ENCODE peak calls at places on chromosomes 1 and 21, in six cellular contexts. M is cardiac fibroblast, D is fibroblast of mammary gland, Z is ovary, N is NCI-H524 treated with DMSO at 0.1 percent for 48 hours, A is NCI-H446. E is an unnamed sample.
A peak's percentile ranks its signal among the peaks of the same experiment; 100 is the strongest.

GRCh38 chr1:48082271-48082925 is 85.2 kb upstream of the TRABD2B start:
- DNase-seq in D (no peak), M (no peak), N (no peak), Z (no peak), A (no peak), E (no peak)

GRCh38 chr1:66335859-66336640 is 197.9 kb upstream of the SGIP1 start:
- DNase-seq in Z (no peak), N (no peak), A (no peak), D (peak; percentile 51), M (peak; percentile 94), E (peak; percentile 87)

GRCh38 chr1:204975568-204976235 is 67.3 kb upstream of the CNTN2 start:
- DNase-seq in N (no peak), M (peak; percentile 61), Z (peak; percentile 56), D (peak; percentile 41), A (peak; percentile 48), E (no peak)

GRCh38 chr21:33402011-33402979 is 918 bp upstream of the IFNGR2 start:
- DNase-seq in N (no peak), D (peak; percentile 82), A (no peak), M (peak; percentile 85), Z (peak; percentile 72), E (peak; percentile 65)

GRCh38 chr1:3664700-3665375 is 12.5 kb downstream of the TP73 start:
- DNase-seq in D (no peak), Z (no peak), A (no peak), N (no peak), M (no peak), E (no peak)

GRCh38 chr1:240599299-240599698 is 12.7 kb downstream of the GREM2 start:
- DNase-seq in D (no peak), A (no peak), N (no peak), M (no peak), Z (no peak), E (no peak)

GRCh38 chr1:39528082-39528481 is 36.6 kb downstream of the BMP8A start:
- DNase-seq in N (no peak), Z (no peak), M (no peak), D (no peak), A (no peak), E (no peak)

GRCh38 chr21:25313891-25314646 is 293.2 kb downstream of the MRPL39 start:
- DNase-seq in D (peak; percentile 66), A (peak; percentile 16), M (peak; percentile 51), N (peak; percentile 12), Z (no peak), E (no peak)

GRCh38 chr1:51422367-51423097 is 92.2 kb upstream of the TTC39A start:
- DNase-seq in D (no peak), M (no peak), N (no peak), Z (no peak), A (no peak), E (no peak)

GRCh38 chr21:31142600-31142999 is 104.3 kb upstream of the KRTAP19-8 start:
- DNase-seq in A (no peak), M (no peak), D (no peak), N (no peak), Z (no peak), E (no peak)

GRCh38 chr1:210688482-210689233 is 360.0 kb downstream of the HHAT start:
- DNase-seq in M (no peak), N (no peak), Z (no peak), D (peak; percentile 1), A (no peak), E (no peak)

GRCh38 chr1:193265716-193266115 is 79.3 kb upstream of the B3GALT2 start:
- DNase-seq in A (no peak), M (no peak), D (no peak), N (no peak), Z (no peak), E (no peak)

GRCh38 chr1:62384276-62385005 is 52.4 kb upstream of the USP1 start:
- DNase-seq in Z (no peak), N (peak; percentile 91), D (peak; percentile 94), M (peak; percentile 86), A (peak; percentile 70), E (peak; percentile 28)

GRCh38 chr1:94351441-94351840 is 66.7 kb upstream of the ABCD3 start:
- DNase-seq in A (no peak), M (no peak), N (no peak), Z (no peak), D (no peak), E (no peak)

GRCh38 chr1:219837274-219837993 is 90.9 kb downstream of the SLC30A10 start:
- DNase-seq in N (peak; percentile 18), Z (no peak), D (peak; percentile 63), A (peak; percentile 18), M (peak; percentile 67), E (no peak)

GRCh38 chr1:81699234-81699633 is 101.5 kb upstream of the ADGRL2 start:
- DNase-seq in D (peak; percentile 86), N (no peak), Z (no peak), A (no peak), M (peak; percentile 63), E (no peak)

GRCh38 chr21:33212159-33212851 is 17.4 kb upstream of the IFNAR2 start:
- DNase-seq in D (peak; percentile 70), Z (no peak), N (no peak), A (no peak), M (peak; percentile 69), E (no peak)

GRCh38 chr1:216961516-216961915 is 238.3 kb upstream of the ESRRG start:
- DNase-seq in N (no peak), Z (no peak), A (no peak), M (no peak), D (no peak), E (no peak)

GRCh38 chr1:212467843-212468482 is 35.2 kb downstream of the NENF start:
- DNase-seq in N (no peak), Z (no peak), M (no peak), D (peak; percentile 20), A (no peak), E (no peak)

GRCh38 chr1:207866471-207867135 is 44.3 kb downstream of the CD34 start:
- DNase-seq in N (no peak), M (peak; percentile 54), D (peak; percentile 66), A (no peak), Z (peak; percentile 57), E (no peak)

GRCh38 chr1:90879281-90879680 is 142.6 kb downstream of the ZNF644 start:
- DNase-seq in A (no peak), Z (no peak), N (no peak), M (peak; percentile 4), D (peak; percentile 8), E (no peak)